ENCODE peak calls at places on chromosomes 2 and 18, in eight cellular contexts. One of them, this sample, is unnamed.
A peak's percentile ranks its signal among the peaks of the same experiment; 100 is the strongest.

GRCh38 chr2:157460384-157460837 is 16.5 kb upstream of the CYTIP start:
- DNase-seq in colonic mucosa: no peak
- DNase-seq in heart right ventricle: no peak
- DNase-seq in left ventricle myocardium inferior: no peak
- DNase-seq in right atrium auricular region: no peak
- DNase-seq in HCT116: no peak
- DNase-seq in cardiac muscle cell: no peak
- DNase-seq in hepatocyte: peak; percentile 56
- DNase-seq in this sample: peak; percentile 52

GRCh38 chr2:235312571-235312970 is 181.3 kb upstream of the AGAP1 start:
- DNase-seq in colonic mucosa: no peak
- DNase-seq in heart right ventricle: no peak
- DNase-seq in left ventricle myocardium inferior: no peak
- DNase-seq in right atrium auricular region: no peak
- DNase-seq in HCT116: no peak
- DNase-seq in cardiac muscle cell: no peak
- DNase-seq in hepatocyte: no peak
- DNase-seq in this sample: no peak

GRCh38 chr2:109637749-109638570 is 23.8 kb downstream of the SOWAHC start:
- DNase-seq in colonic mucosa: no peak
- DNase-seq in heart right ventricle: no peak
- DNase-seq in left ventricle myocardium inferior: no peak
- DNase-seq in right atrium auricular region: no peak
- DNase-seq in HCT116: no peak
- DNase-seq in cardiac muscle cell: no peak
- DNase-seq in hepatocyte: no peak
- DNase-seq in this sample: no peak

GRCh38 chr2:82007051-82007664 is 1702.6 kb upstream of the LRRTM1 start:
- DNase-seq in colonic mucosa: no peak
- DNase-seq in heart right ventricle: no peak
- DNase-seq in left ventricle myocardium inferior: no peak
- DNase-seq in right atrium auricular region: no peak
- DNase-seq in HCT116: no peak
- DNase-seq in cardiac muscle cell: no peak
- DNase-seq in hepatocyte: no peak
- DNase-seq in this sample: no peak

GRCh38 chr2:128605931-128606330 is 287.3 kb upstream of the HS6ST1 start:
- DNase-seq in colonic mucosa: no peak
- DNase-seq in heart right ventricle: no peak
- DNase-seq in left ventricle myocardium inferior: no peak
- DNase-seq in right atrium auricular region: no peak
- DNase-seq in HCT116: no peak
- DNase-seq in cardiac muscle cell: no peak
- DNase-seq in hepatocyte: no peak
- DNase-seq in this sample: peak; percentile 12

GRCh38 chr2:99279969-99280695 is 20.9 kb downstream of the LYG1 start:
- DNase-seq in colonic mucosa: no peak
- DNase-seq in heart right ventricle: no peak
- DNase-seq in left ventricle myocardium inferior: no peak
- DNase-seq in right atrium auricular region: no peak
- DNase-seq in HCT116: no peak
- DNase-seq in cardiac muscle cell: no peak
- DNase-seq in hepatocyte: no peak
- DNase-seq in this sample: no peak

GRCh38 chr2:215535726-215536125 is 99.9 kb upstream of the FN1 start:
- DNase-seq in colonic mucosa: no peak
- DNase-seq in heart right ventricle: no peak
- DNase-seq in left ventricle myocardium inferior: no peak
- DNase-seq in right atrium auricular region: no peak
- DNase-seq in HCT116: no peak
- DNase-seq in cardiac muscle cell: no peak
- DNase-seq in hepatocyte: no peak
- DNase-seq in this sample: no peak

GRCh38 chr18:47754311-47755101 is 176.0 kb downstream of the SMAD2 start:
- DNase-seq in colonic mucosa: peak; percentile 67
- DNase-seq in heart right ventricle: no peak
- DNase-seq in left ventricle myocardium inferior: no peak
- DNase-seq in right atrium auricular region: peak; percentile 49
- DNase-seq in HCT116: peak; percentile 37
- DNase-seq in cardiac muscle cell: peak; percentile 64
- DNase-seq in hepatocyte: peak; percentile 57
- DNase-seq in this sample: peak; percentile 51

GRCh38 chr2:218401834-218402370 is 2.2 kb downstream of the CTDSP1 start:
- DNase-seq in colonic mucosa: no peak
- DNase-seq in heart right ventricle: no peak
- DNase-seq in left ventricle myocardium inferior: peak; percentile 20
- DNase-seq in right atrium auricular region: no peak
- DNase-seq in HCT116: no peak
- DNase-seq in cardiac muscle cell: no peak
- DNase-seq in hepatocyte: peak; percentile 8
- DNase-seq in this sample: no peak

GRCh38 chr2:39469807-39470206 is 32.7 kb upstream of the MAP4K3 start:
- DNase-seq in colonic mucosa: peak; percentile 37
- DNase-seq in heart right ventricle: no peak
- DNase-seq in left ventricle myocardium inferior: no peak
- DNase-seq in right atrium auricular region: no peak
- DNase-seq in HCT116: no peak
- DNase-seq in cardiac muscle cell: peak; percentile 45
- DNase-seq in hepatocyte: peak; percentile 61
- DNase-seq in this sample: peak; percentile 60

GRCh38 chr18:48790226-48790863 is 160.4 kb downstream of the SMAD7 start:
- DNase-seq in colonic mucosa: no peak
- DNase-seq in heart right ventricle: peak; percentile 93
- DNase-seq in left ventricle myocardium inferior: peak; percentile 84
- DNase-seq in right atrium auricular region: peak; percentile 97
- DNase-seq in HCT116: peak; percentile 47
- DNase-seq in cardiac muscle cell: no peak
- DNase-seq in hepatocyte: no peak
- DNase-seq in this sample: no peak

GRCh38 chr18:650428-650858 is 7.0 kb upstream of the TYMS start:
- DNase-seq in colonic mucosa: no peak
- DNase-seq in heart right ventricle: no peak
- DNase-seq in left ventricle myocardium inferior: no peak
- DNase-seq in right atrium auricular region: no peak
- DNase-seq in HCT116: no peak
- DNase-seq in cardiac muscle cell: no peak
- DNase-seq in hepatocyte: no peak
- DNase-seq in this sample: no peak

GRCh38 chr18:57585421-57585820 is 1.1 kb downstream of the FECH start:
- DNase-seq in colonic mucosa: no peak
- DNase-seq in heart right ventricle: no peak
- DNase-seq in left ventricle myocardium inferior: no peak
- DNase-seq in right atrium auricular region: no peak
- DNase-seq in HCT116: no peak
- DNase-seq in cardiac muscle cell: no peak
- DNase-seq in hepatocyte: no peak
- DNase-seq in this sample: no peak

GRCh38 chr18:808086-808485 is 4.0 kb downstream of the YES1 start:
- DNase-seq in colonic mucosa: no peak
- DNase-seq in heart right ventricle: no peak
- DNase-seq in left ventricle myocardium inferior: no peak
- DNase-seq in right atrium auricular region: no peak
- DNase-seq in HCT116: no peak
- DNase-seq in cardiac muscle cell: peak; percentile 15
- DNase-seq in hepatocyte: no peak
- DNase-seq in this sample: no peak

GRCh38 chr18:73942081-73942625 is 205.5 kb downstream of the FBXO15 start:
- DNase-seq in colonic mucosa: no peak
- DNase-seq in heart right ventricle: no peak
- DNase-seq in left ventricle myocardium inferior: no peak
- DNase-seq in right atrium auricular region: peak; percentile 11
- DNase-seq in HCT116: no peak
- DNase-seq in cardiac muscle cell: no peak
- DNase-seq in hepatocyte: no peak
- DNase-seq in this sample: no peak

GRCh38 chr18:34911081-34911480 is 130.1 kb upstream of the MAPRE2 start:
- DNase-seq in colonic mucosa: no peak
- DNase-seq in heart right ventricle: no peak
- DNase-seq in left ventricle myocardium inferior: no peak
- DNase-seq in right atrium auricular region: no peak
- DNase-seq in HCT116: no peak
- DNase-seq in cardiac muscle cell: no peak
- DNase-seq in hepatocyte: no peak
- DNase-seq in this sample: no peak

GRCh38 chr2:101942846-101943245 is 48.9 kb upstream of the IL1R2 start:
- DNase-seq in colonic mucosa: no peak
- DNase-seq in heart right ventricle: no peak
- DNase-seq in left ventricle myocardium inferior: no peak
- DNase-seq in right atrium auricular region: no peak
- DNase-seq in HCT116: no peak
- DNase-seq in cardiac muscle cell: no peak
- DNase-seq in hepatocyte: no peak
- DNase-seq in this sample: no peak
- TF ChIP-seq CTCF in colonic mucosa: no peak
- TF ChIP-seq CTCF in heart right ventricle: no peak
- TF ChIP-seq CTCF in left ventricle myocardium inferior: no peak
- TF ChIP-seq CTCF in right atrium auricular region: no peak
- TF ChIP-seq CTCF in HCT116: no peak
- TF ChIP-seq CTCF in cardiac muscle cell: no peak
- TF ChIP-seq CTCF in hepatocyte: no peak
- TF ChIP-seq CTCF in this sample: no peak

GRCh38 chr2:74201196-74201595 is 2.8 kb downstream of the MTHFD2 start:
- DNase-seq in colonic mucosa: no peak
- DNase-seq in heart right ventricle: no peak
- DNase-seq in left ventricle myocardium inferior: no peak
- DNase-seq in right atrium auricular region: no peak
- DNase-seq in HCT116: no peak
- DNase-seq in cardiac muscle cell: no peak
- DNase-seq in hepatocyte: no peak
- DNase-seq in this sample: no peak
- H3K36me3 ChIP-seq in colonic mucosa: no peaks in the 10 kb centered on the region
- H3K36me3 ChIP-seq in heart right ventricle: no peaks in the 10 kb centered on the region
- H3K36me3 ChIP-seq in left ventricle myocardium inferior: no peaks in the 10 kb centered on the region
- H3K36me3 ChIP-seq in right atrium auricular region: no peaks in the 10 kb centered on the region
- H3K36me3 ChIP-seq in HCT116: peaks cover 18% of the 10 kb centered on the region
- H3K36me3 ChIP-seq in cardiac muscle cell: no peaks in the 10 kb centered on the region
- H3K36me3 ChIP-seq in hepatocyte: no peaks in the 10 kb centered on the region
- H3K36me3 ChIP-seq in this sample: no peaks in the 10 kb centered on the region

DNA sequence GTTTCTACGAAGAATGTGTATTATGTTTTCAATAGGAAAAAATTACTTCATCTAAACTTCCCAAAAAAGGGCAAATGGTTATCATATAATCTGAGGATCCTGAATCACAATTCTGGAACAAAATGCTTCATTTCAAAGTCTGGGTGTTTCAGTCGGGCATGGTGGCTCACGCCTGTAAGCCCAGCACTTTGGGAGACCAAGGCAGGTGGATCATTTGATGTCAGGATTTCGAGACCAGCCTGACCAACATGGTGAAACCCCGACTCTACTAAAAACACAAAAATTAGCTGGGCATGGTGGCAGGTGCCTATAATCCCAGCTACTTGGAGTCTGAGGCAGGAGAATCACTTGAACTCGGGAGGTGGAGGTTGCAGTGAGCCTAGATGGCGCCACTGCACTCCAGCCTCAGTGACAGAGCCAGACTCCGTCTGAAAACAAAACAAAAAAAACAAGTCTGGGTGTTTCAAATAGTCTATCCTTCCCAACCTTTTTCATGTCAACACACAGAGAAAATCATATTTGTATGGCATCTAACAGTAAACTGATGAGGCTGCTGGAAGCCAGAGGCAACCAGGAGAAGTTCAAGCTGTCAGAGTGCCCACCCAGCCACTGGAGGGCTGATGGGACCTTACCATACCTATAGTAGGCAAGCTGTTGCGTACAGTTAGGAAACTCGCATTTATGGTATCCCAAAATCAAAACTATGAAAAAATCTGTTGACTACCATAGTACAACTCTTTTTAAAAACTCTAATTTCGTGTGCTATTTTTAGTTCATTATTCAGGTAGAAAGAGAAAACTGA is 14.6 kb downstream of the NBAS start:
- DNase-seq in colonic mucosa: no peak
- DNase-seq in heart right ventricle: no peak
- DNase-seq in left ventricle myocardium inferior: no peak
- DNase-seq in right atrium auricular region: no peak
- DNase-seq in HCT116: no peak
- DNase-seq in cardiac muscle cell: no peak
- DNase-seq in hepatocyte: no peak
- DNase-seq in this sample: peak; percentile 29
- TF ChIP-seq CTCF in colonic mucosa: no peak
- TF ChIP-seq CTCF in heart right ventricle: no peak
- TF ChIP-seq CTCF in left ventricle myocardium inferior: no peak
- TF ChIP-seq CTCF in right atrium auricular region: peak; percentile 21
- TF ChIP-seq CTCF in HCT116: peak; percentile 3
- TF ChIP-seq CTCF in cardiac muscle cell: peak; percentile 26
- TF ChIP-seq CTCF in hepatocyte: peak; percentile 16
- TF ChIP-seq CTCF in this sample: peak; percentile 27

GRCh38 chr2:239086325-239087020 is 238.6 kb downstream of the TWIST2 start:
- DNase-seq in colonic mucosa: no peak
- DNase-seq in heart right ventricle: no peak
- DNase-seq in left ventricle myocardium inferior: no peak
- DNase-seq in right atrium auricular region: no peak
- DNase-seq in HCT116: no peak
- DNase-seq in cardiac muscle cell: no peak
- DNase-seq in hepatocyte: no peak
- DNase-seq in this sample: no peak

GRCh38 chr2:239089884-239090283 is 242.0 kb downstream of the TWIST2 start:
- DNase-seq in colonic mucosa: no peak
- DNase-seq in heart right ventricle: no peak
- DNase-seq in left ventricle myocardium inferior: no peak
- DNase-seq in right atrium auricular region: no peak
- DNase-seq in HCT116: no peak
- DNase-seq in cardiac muscle cell: no peak
- DNase-seq in hepatocyte: no peak
- DNase-seq in this sample: no peak

GRCh38 chr2:239084007-239084406 is 236.1 kb downstream of the TWIST2 start:
- DNase-seq in colonic mucosa: no peak
- DNase-seq in heart right ventricle: no peak
- DNase-seq in left ventricle myocardium inferior: no peak
- DNase-seq in right atrium auricular region: no peak
- DNase-seq in HCT116: no peak
- DNase-seq in cardiac muscle cell: no peak
- DNase-seq in hepatocyte: no peak
- DNase-seq in this sample: no peak

GRCh38 chr2:239085201-239085992 is 237.5 kb downstream of the TWIST2 start:
- DNase-seq in colonic mucosa: no peak
- DNase-seq in heart right ventricle: no peak
- DNase-seq in left ventricle myocardium inferior: no peak
- DNase-seq in right atrium auricular region: no peak
- DNase-seq in HCT116: no peak
- DNase-seq in cardiac muscle cell: no peak
- DNase-seq in hepatocyte: no peak
- DNase-seq in this sample: no peak

DNA sequence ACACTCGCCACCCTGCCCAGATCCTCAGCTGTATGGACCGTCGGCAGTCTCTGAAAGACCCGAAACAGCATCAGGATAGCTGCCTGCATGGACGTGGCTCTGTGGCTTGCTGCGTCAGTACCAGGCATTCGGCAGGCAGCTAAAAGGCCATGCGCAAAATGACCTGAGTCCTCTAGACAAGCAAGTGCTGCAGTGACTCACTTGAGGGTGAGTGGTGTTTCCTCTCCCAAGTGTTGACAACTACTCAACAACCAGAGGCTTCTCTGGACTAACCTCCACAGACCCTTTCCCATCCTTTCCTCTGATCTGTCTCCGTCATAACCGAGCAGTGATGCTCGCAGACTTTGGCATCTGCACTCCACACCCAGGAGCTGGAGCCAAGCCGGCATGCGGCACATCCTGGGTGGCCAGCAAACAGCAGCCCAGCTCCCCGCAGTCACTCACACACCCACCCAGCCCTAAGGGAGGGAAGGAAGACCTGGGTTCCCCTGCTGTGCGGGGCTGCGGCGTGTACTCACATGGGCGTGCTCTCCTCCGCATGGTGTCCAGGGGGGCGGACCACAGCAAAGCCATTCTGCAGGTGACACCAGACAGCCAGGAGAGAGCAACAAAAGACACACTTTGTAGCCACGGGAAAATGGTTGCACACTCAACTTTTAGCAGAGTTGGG is 239.3 kb downstream of the TWIST2 start:
- DNase-seq in colonic mucosa: no peak
- DNase-seq in heart right ventricle: no peak
- DNase-seq in left ventricle myocardium inferior: no peak
- DNase-seq in right atrium auricular region: no peak
- DNase-seq in HCT116: no peak
- DNase-seq in cardiac muscle cell: no peak
- DNase-seq in hepatocyte: no peak
- DNase-seq in this sample: no peak
- H3K36me3 ChIP-seq in colonic mucosa: no peaks in the 10 kb centered on the region
- H3K36me3 ChIP-seq in heart right ventricle: peaks cover 8% of the 10 kb centered on the region
- H3K36me3 ChIP-seq in left ventricle myocardium inferior: peaks cover 56% of the 10 kb centered on the region
- H3K36me3 ChIP-seq in right atrium auricular region: peaks cover 32% of the 10 kb centered on the region
- H3K36me3 ChIP-seq in HCT116: no peaks in the 10 kb centered on the region
- H3K36me3 ChIP-seq in cardiac muscle cell: no peaks in the 10 kb centered on the region
- H3K36me3 ChIP-seq in hepatocyte: no peaks in the 10 kb centered on the region
- H3K36me3 ChIP-seq in this sample: no peaks in the 10 kb centered on the region

This sample was measured in Caco-2.